ENCODE peak calls at places on chromosomes 3 and 15, in seven cellular contexts. W, G, Z, L, A, X and S are unnamed samples.
A peak's percentile ranks its signal among the peaks of the same experiment; 100 is the strongest.

GRCh38 chr3:182567666-182568065 is 225.6 kb upstream of the ATP11B start:
- DNase-seq in Z (no peak), W (no peak), A (no peak), X (no peak), L (peak; percentile 44), G (peak; percentile 56), S (no peak)

GRCh38 chr3:184481924-184482671 is 79.5 kb upstream of the EPHB3 start:
- DNase-seq in G (no peak), Z (no peak), X (no peak), W (no peak), A (no peak), L (no peak), S (no peak)

GRCh38 chr3:189808246-189809007 is 177.2 kb downstream of the TP63 start:
- DNase-seq in A (no peak), Z (no peak), W (no peak), X (no peak), L (no peak), G (no peak), S (no peak)

GRCh38 chr3:18370672-18371071 is 54.5 kb downstream of the SATB1 start:
- DNase-seq in W (no peak), X (no peak), L (no peak), Z (no peak), A (no peak), G (no peak), S (no peak)

GRCh38 chr15:96122077-96123027 is 208.1 kb upstream of the NR2F2 start:
- DNase-seq in G (no peak), Z (no peak), L (no peak), A (no peak), W (no peak), X (no peak), S (no peak)

GRCh38 chr3:63130625-63131024 is 147.5 kb upstream of the SYNPR start:
- DNase-seq in A (no peak), Z (no peak), W (no peak), L (no peak), G (no peak), X (no peak), S (no peak)

GRCh38 chr3:57179580-57180410 is 14.6 kb upstream of the IL17RD start:
- DNase-seq in Z (no peak), A (peak; percentile 62), L (no peak), G (no peak), W (no peak), X (no peak), S (no peak)

GRCh38 chr3:66362541-66362941 is 138.3 kb downstream of the LRIG1 start:
- DNase-seq in A (peak; percentile 53), Z (no peak), G (no peak), X (no peak), L (no peak), W (no peak), S (no peak)

GRCh38 chr3:109188726-109189125 is 52.2 kb downstream of the C3orf85 start:
- DNase-seq in L (no peak), W (no peak), X (no peak), Z (no peak), G (peak; percentile 51), A (no peak), S (no peak)

GRCh38 chr3:196774191-196774820 is 34.6 kb downstream of the PAK2 start:
- DNase-seq in Z (no peak), L (no peak), A (peak; percentile 15), G (no peak), X (no peak), W (no peak), S (no peak)

GRCh38 chr15:58520464-58520863 is 88.7 kb downstream of the LIPC start:
- DNase-seq in W (no peak), X (no peak), L (no peak), G (peak; percentile 44), A (no peak), Z (no peak), S (no peak)

GRCh38 chr3:129118745-129119144 is 2.9 kb downstream of the RAB43 start:
- DNase-seq in L (no peak), X (no peak), W (no peak), G (no peak), A (no peak), Z (peak; percentile 91), S (no peak)

GRCh38 chr3:18872466-18872865 is 275.8 kb upstream of the KCNH8 start:
- DNase-seq in Z (no peak), A (no peak), W (no peak), G (no peak), X (no peak), L (no peak), S (no peak)

GRCh38 chr3:156477306-156477705 is 77.6 kb downstream of the SSR3 start:
- DNase-seq in G (peak; percentile 71), X (no peak), W (no peak), A (peak; percentile 78), L (no peak), Z (no peak), S (no peak)

GRCh38 chr3:119559441-119559963 is at the start of gene CD80:
- DNase-seq in X (peak; percentile 41), A (peak; percentile 24), Z (peak; percentile 17), W (peak; percentile 44), G (peak; percentile 88), L (peak; percentile 39), S (peak; percentile 43)

GRCh38 chr3:29156071-29156715 is 124.7 kb upstream of the RBMS3 start:
- DNase-seq in A (no peak), W (no peak), L (peak; percentile 20), G (peak; percentile 71), Z (no peak), X (no peak), S (no peak)

GRCh38 chr3:71560665-71561064 is 22.9 kb downstream of the FOXP1 start:
- DNase-seq in Z (no peak), L (no peak), W (no peak), X (no peak), G (no peak), A (no peak), S (no peak)

GRCh38 chr3:4895848-4896247 is 83.4 kb upstream of the BHLHE40 start:
- DNase-seq in A (peak; percentile 22), L (no peak), G (no peak), X (peak; percentile 28), Z (no peak), W (no peak), S (no peak)

GRCh38 chr15:85097706-85098105 is 116.0 kb downstream of the PDE8A start:
- DNase-seq in W (no peak), A (peak; percentile 45), L (no peak), X (no peak), Z (no peak), G (no peak), S (no peak)

GRCh38 chr3:11917051-11917450 is 70.4 kb upstream of the TAMM41 start:
- DNase-seq in L (no peak), X (no peak), A (no peak), G (no peak), W (no peak), Z (no peak), S (no peak)

GRCh38 chr3:37197810-37198371 is 23.5 kb upstream of the LRRFIP2 start:
- DNase-seq in A (peak; percentile 70), X (no peak), L (no peak), W (no peak), Z (no peak), G (no peak), S (no peak)

GRCh38 chr3:63818282-63819150 is 583 bp upstream of the C3orf49 start:
- DNase-seq in L (peak; percentile 46), X (peak; percentile 62), G (peak; percentile 84), Z (peak; percentile 39), W (peak; percentile 29), A (peak; percentile 87), S (peak; percentile 45)

GRCh38 chr3:54608041-54608440 is 319.8 kb downstream of the LRTM1 start:
- DNase-seq in Z (no peak), L (no peak), X (no peak), G (no peak), A (no peak), W (no peak), S (no peak)

GRCh38 chr15:68543546-68544008 is 35.2 kb upstream of the CORO2B start:
- DNase-seq in L (no peak), W (no peak), Z (no peak), X (no peak), A (no peak), G (no peak), S (no peak)

GRCh38 chr3:72657666-72658065 is 190.6 kb downstream of the SHQ1 start:
- DNase-seq in A (no peak), W (no peak), G (no peak), Z (peak; percentile 79), X (no peak), L (no peak), S (no peak)

DNA sequence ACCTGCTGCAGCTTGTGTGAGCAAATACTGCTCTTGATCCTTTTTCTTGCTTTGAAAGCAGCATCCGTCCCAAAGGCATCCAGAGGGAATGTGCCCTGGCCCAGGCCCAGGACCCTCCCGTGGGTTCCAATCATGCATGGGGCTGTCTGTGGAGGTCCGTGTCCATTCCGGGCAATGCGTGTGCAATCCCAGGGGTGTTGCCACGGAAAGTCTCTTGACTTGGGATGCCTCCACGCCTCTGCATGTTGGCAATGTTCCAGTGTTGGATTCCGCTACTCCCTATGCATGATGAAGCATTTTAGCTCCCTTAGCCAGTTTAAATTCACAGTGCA is 105.7 kb downstream of the SNRPN start:
- DNase-seq in X (no peak), A (no peak), Z (no peak), L (no peak), G (no peak), W (no peak), S (no peak)
- H3K9me3 ChIP-seq in X (peaks cover 100% of the 10 kb centered on the region), A (peaks cover 100% of the 10 kb centered on the region), Z (peaks cover 100% of the 10 kb centered on the region), L (peaks cover 100% of the 10 kb centered on the region), G (peaks cover 100% of the 10 kb centered on the region), W (peaks cover 100% of the 10 kb centered on the region), S (peaks cover 8% of the 10 kb centered on the region)

GRCh38 chr15:48332642-48333034 is 1.4 kb downstream of the DUT start:
- DNase-seq in L (no peak), G (no peak), Z (no peak), X (no peak), W (no peak), A (no peak), S (no peak)
- H3K4me3 ChIP-seq in L (peak overlapping the region; percentile 85), G (peak overlapping the region; percentile 91), Z (peak overlapping the region; percentile 50), X (peak overlapping the region; percentile 69), W (peak overlapping the region; percentile 96), A (peak overlapping the region; percentile 93), S (peak overlapping the region; percentile 86)

DNA sequence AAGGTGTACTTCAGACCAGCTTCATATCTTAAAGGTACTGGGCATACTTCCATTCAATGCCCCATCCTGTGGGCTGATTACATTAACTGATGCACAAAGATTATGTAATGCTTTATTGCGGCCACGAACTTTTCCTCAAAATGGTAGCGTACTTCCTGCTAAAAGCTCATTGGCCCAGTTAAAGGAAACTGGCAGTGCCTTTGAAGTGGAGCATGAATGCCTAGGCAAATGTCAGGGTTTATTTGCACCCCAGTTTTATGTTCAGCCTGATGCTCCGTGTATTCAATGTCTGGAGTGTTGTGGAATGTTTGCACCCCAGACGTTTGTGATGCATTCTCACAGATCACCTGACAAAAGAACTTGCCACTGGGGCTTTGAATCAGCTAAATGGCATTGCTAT is 3.4 kb downstream of the SKIL start:
- DNase-seq in L (no peak), Z (no peak), A (no peak), X (no peak), G (no peak), W (no peak), S (no peak)
- H3K4me1 ChIP-seq in L (no peaks in the 10 kb centered on the region), Z (peaks cover 19% of the 10 kb centered on the region), A (peaks cover 54% of the 10 kb centered on the region), X (peaks cover 39% of the 10 kb centered on the region), G (peaks cover 2% of the 10 kb centered on the region), W (peaks cover 3% of the 10 kb centered on the region), S (no peaks in the 10 kb centered on the region)

DNA sequence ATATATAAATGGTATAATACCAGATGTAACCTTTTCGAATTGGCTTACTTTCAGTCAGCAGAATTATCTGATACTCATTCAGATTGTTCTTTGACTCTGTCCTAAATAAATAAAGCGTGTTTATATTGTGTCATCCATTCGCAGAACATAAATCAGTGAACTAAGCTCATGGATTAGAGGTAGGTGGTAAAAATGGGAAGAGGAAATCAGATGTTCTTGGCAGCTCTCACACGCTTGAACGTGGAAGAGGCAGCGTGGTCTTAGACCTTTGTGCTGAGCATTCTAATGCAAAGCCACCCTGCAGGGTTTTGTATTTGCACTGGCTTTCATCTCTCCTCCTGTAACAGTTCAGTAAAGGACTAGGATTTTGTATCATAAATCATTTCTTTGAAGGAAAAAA is 441.4 kb downstream of the GABRG3 start:
- DNase-seq in G (peak; percentile 57), Z (no peak), A (no peak), X (no peak), L (peak; percentile 25), W (no peak), S (peak; percentile 13)
- H3K9me3 ChIP-seq in G (no peaks in the 10 kb centered on the region), Z (no peaks in the 10 kb centered on the region), A (no peaks in the 10 kb centered on the region), X (no peaks in the 10 kb centered on the region), L (no peaks in the 10 kb centered on the region), W (no peaks in the 10 kb centered on the region), S (peaks cover 3% of the 10 kb centered on the region)